ENCODE peak calls at places on chromosome 22, in six cellular contexts. I, G, V, D, Q and R are unnamed samples.

GRCh38 chr22:49991907-49992533 is 20.5 kb downstream of the IL17REL start:
- DNase-seq in Q (no peak), D (no peak), V (no peak), G (no peak), I (no peak), R (no peak)

GRCh38 chr22:26892401-26893033 is 235.1 kb downstream of the MIAT start:
- DNase-seq in Q (no peak), D (no peak), G (peak), V (peak), I (no peak), R (no peak)

GRCh38 chr22:33073989-33074391 is 15.8 kb upstream of the SYN3 start:
- DNase-seq in G (no peak), D (no peak), V (no peak), I (no peak), Q (no peak), R (no peak)

GRCh38 chr22:30541979-30542810 is 4.3 kb downstream of the SEC14L6 start:
- DNase-seq in V (no peak), G (peak), Q (no peak), D (peak), I (no peak), R (no peak)

GRCh38 chr22:36234211-36234610 is 5.1 kb downstream of the APOL2 start:
- DNase-seq in V (no peak), Q (no peak), G (no peak), D (no peak), I (no peak), R (no peak)

GRCh38 chr22:46663001-46663400 is 42.8 kb downstream of the GRAMD4 start:
- DNase-seq in I (no peak), G (no peak), D (no peak), Q (no peak), V (no peak), R (no peak)

GRCh38 chr22:30892286-30892685 is 76.3 kb downstream of the MORC2 start:
- DNase-seq in G (no peak), D (no peak), Q (no peak), I (no peak), V (no peak), R (no peak)

GRCh38 chr22:45196926-45197605 is 33.3 kb downstream of the NUP50 start:
- DNase-seq in V (no peak), I (no peak), G (no peak), D (no peak), Q (no peak), R (no peak)

GRCh38 chr22:47173535-47174021 is 411.1 kb downstream of the TBC1D22A start:
- DNase-seq in V (peak), D (no peak), I (no peak), G (no peak), Q (no peak), R (no peak)

GRCh38 chr22:39344046-39344390 is 5.8 kb upstream of the SYNGR1 start:
- DNase-seq in V (no peak), G (no peak), I (no peak), Q (no peak), D (no peak), R (no peak)

GRCh38 chr22:37088750-37089408 is 20.6 kb downstream of the TMPRSS6 start:
- DNase-seq in D (no peak), I (no peak), G (no peak), V (no peak), Q (no peak), R (no peak)

GRCh38 chr22:28426346-28427132 is 253.1 kb downstream of the TTC28 start:
- DNase-seq in I (no peak), D (no peak), Q (no peak), V (no peak), G (no peak), R (no peak)

GRCh38 chr22:50527921-50528681 is 1.7 kb downstream of the TYMP start:
- DNase-seq in D (no peak), Q (no peak), G (no peak), I (no peak), V (no peak), R (no peak)

GRCh38 chr22:27603823-27604190 is 197.7 kb downstream of the MN1 start:
- DNase-seq in G (peak), V (no peak), I (no peak), D (no peak), Q (no peak), R (no peak)

GRCh38 chr22:29121124-29121523 is 48.3 kb downstream of the KREMEN1 start:
- DNase-seq in V (no peak), G (no peak), I (no peak), Q (no peak), D (no peak), R (no peak)

GRCh38 chr22:48819232-48819631 is 1008.4 kb downstream of the BRD1 start:
- DNase-seq in Q (no peak), V (no peak), G (no peak), I (no peak), D (no peak), R (no peak)

GRCh38 chr22:37212174-37212906 is at the start of gene SSTR3:
- DNase-seq in G (peak), I (no peak), D (no peak), Q (no peak), V (no peak), R (no peak)

GRCh38 chr22:39486951-39487825 is 14.9 kb upstream of the MIEF1 start:
- DNase-seq in V (no peak), I (no peak), G (no peak), Q (no peak), D (peak), R (no peak)

GRCh38 chr22:25060522-25061071 is 108.1 kb downstream of the KIAA1671 start:
- DNase-seq in G (no peak), Q (peak), D (no peak), I (no peak), V (no peak), R (no peak)

GRCh38 chr22:30580896-30581295 is 6.4 kb upstream of the GAL3ST1 start:
- DNase-seq in D (no peak), Q (no peak), G (no peak), I (no peak), V (no peak), R (no peak)

GRCh38 chr22:40533712-40534378 is 102.7 kb downstream of the MRTFA start:
- DNase-seq in D (peak), G (peak), V (peak), Q (peak), I (no peak), R (no peak)

GRCh38 chr22:11307996-11308395 is 4220.0 kb upstream of the OR11H1 start:
- DNase-seq in G (no peak), I (no peak), V (no peak), D (no peak), Q (no peak), R (no peak)

GRCh38 chr22:46876357-46876934 is 114.0 kb downstream of the TBC1D22A start:
- DNase-seq in V (no peak), G (no peak), Q (no peak), I (no peak), D (no peak), R (no peak)

GRCh38 chr22:26617251-26618199 is at the start of gene CRYBB1:
- DNase-seq in I (no peak), G (no peak), Q (no peak), D (peak), V (peak), R (no peak)

GRCh38 chr22:32862936-32863661 is 61.6 kb downstream of the TIMP3 start:
- DNase-seq in I (no peak), Q (no peak), G (peak), V (no peak), D (no peak), R (no peak)

GRCh38 chr22:42343551-42344081 is 73.2 kb upstream of the TCF20 start:
- DNase-seq in V (no peak), I (no peak), Q (no peak), G (peak), D (peak), R (no peak)

GRCh38 chr22:27719535-27720227 is 81.9 kb downstream of the MN1 start:
- DNase-seq in G (no peak), D (peak), V (no peak), Q (no peak), I (peak), R (peak)

GRCh38 chr22:37623075-37624016 is 14.7 kb downstream of the GGA1 start:
- DNase-seq in V (peak), Q (peak), D (peak), G (peak), I (no peak), R (peak)

GRCh38 chr22:41579297-41579996 is 10.2 kb downstream of the PMM1 start:
- DNase-seq in I (no peak), Q (no peak), D (no peak), V (no peak), G (no peak), R (no peak)

GRCh38 chr22:40651563-40652501 is 15.3 kb upstream of the MRTFA start:
- DNase-seq in V (peak), D (peak), Q (peak), G (peak), I (peak), R (peak)

GRCh38 chr22:40414838-40415505 is 44.6 kb downstream of the SGSM3 start:
- DNase-seq in Q (no peak), I (no peak), G (no peak), V (peak), D (no peak), R (no peak)

GRCh38 chr22:50469377-50470305 is 5.2 kb downstream of the SBF1 start:
- DNase-seq in I (no peak), G (no peak), Q (peak), V (peak), D (peak), R (no peak)

GRCh38 chr22:39785232-39785631 is 108.3 kb downstream of the ENTHD1 start:
- DNase-seq in I (no peak), V (no peak), D (no peak), G (no peak), Q (peak), R (no peak)

GRCh38 chr22:49483281-49483905 is 344.3 kb downstream of the BRD1 start:
- DNase-seq in Q (no peak), I (no peak), D (no peak), V (no peak), G (no peak), R (no peak)

GRCh38 chr22:22414266-22414665 is 94.3 kb downstream of the ZNF280B start:
- DNase-seq in V (no peak), I (no peak), G (no peak), Q (no peak), D (no peak), R (no peak)

GRCh38 chr22:19892925-19893324 is 38.3 kb upstream of the GNB1L start:
- DNase-seq in G (no peak), Q (no peak), D (no peak), I (no peak), V (no peak), R (no peak)

GRCh38 chr22:19895160-19895849 is 40.6 kb upstream of the GNB1L start:
- DNase-seq in G (no peak), Q (peak), V (no peak), I (no peak), D (no peak), R (no peak)

GRCh38 chr22:19892249-19892879 is 37.7 kb upstream of the GNB1L start:
- DNase-seq in I (no peak), Q (peak), G (no peak), D (peak), V (no peak), R (no peak)

GRCh38 chr22:19891350-19892248 is 36.9 kb upstream of the GNB1L start:
- DNase-seq in D (peak), I (no peak), G (no peak), Q (peak), V (no peak), R (no peak)

DNA sequence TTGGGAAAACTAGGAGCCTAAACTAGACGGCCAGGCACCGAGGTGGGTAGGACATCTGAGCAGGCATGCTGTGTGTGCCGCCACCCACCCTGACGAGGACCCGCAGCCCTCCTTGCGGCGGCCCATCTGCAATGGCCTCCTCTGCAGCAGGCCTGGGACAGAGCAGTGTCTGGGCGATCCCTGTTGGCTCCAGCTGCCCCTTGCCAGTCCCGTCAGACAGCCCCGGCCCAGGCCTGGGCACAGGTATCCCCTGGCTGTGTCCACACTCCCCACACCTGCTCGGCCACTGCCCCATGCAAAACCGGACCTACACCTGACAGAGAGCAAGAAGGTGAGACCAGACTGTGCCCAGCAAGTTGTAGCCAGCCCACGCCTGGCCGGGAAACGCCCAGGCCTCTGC is 38.7 kb upstream of the GNB1L start:
- DNase-seq in D (no peak), Q (no peak), G (no peak), V (no peak), I (no peak), R (no peak)
- H3K27ac ChIP-seq in D (no peak), Q (no peak), G (no peak), V (no peak), I (no peak), R (no peak)

DNA sequence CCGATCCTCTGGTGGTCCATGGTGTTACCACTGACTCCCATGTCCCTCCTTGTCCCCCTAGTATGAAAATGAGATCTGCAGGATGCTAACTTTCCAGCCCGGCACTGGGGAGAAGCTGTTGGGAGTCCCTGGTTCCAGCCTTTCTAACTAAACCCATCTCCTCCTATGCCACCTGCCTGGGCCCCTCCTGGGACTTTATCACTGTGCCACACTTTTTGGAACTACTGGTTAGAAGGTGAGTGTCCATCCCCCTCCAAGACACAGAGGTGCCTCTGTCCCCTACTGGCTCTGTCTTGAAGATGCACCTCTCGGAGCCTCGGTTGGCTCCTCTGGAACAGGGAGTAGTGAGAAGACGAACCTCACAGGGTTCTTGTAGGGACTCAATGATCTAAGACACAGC is at the start of gene RGL4:
- DNase-seq in G (no peak), V (no peak), D (no peak), I (no peak), Q (no peak), R (no peak)
- H3K27ac ChIP-seq in G (no peak), V (no peak), D (no peak), I (no peak), Q (no peak), R (no peak)

DNA sequence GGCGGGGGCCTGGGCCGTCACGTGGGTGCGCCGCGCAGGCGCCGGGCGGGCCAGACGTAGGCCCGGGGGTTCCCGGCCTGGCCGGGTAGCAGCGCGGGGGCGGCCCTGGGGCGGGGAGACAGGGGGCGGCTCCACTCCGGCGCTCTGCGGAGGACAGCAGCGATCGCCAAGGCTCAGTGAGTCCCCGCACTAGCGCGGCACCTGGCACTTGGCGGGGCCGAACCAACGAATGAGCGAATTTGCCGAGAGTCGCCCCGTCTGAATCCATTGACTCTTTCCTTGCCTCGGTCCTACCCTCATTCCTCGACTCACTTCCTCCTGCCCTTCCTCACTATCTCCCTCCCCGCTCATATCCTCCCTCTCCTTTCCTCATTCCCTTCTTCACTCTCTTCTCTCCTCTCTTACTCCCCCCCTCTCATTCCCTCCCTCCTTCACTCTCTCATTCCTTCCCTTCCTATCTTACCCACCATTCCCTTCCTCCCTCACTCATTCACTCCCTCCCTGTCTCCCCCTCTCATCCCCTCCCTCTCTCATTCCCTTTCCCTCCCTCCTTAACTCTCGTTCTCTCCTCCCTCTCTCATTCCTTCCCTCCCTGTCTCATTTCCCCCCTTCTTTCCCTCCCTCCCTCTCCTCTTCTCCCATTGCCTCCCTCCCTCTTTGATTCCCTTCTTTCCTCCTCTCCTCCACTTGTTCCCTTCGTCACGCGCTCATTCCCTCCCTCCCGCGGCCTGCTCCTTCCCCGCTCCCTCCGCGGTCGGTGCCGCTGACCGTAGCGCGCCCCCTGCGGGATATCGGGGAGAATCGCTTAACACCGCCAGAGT is 476 bp upstream of the KLHL22 start:
- DNase-seq in V (peak), D (peak), Q (peak), G (peak), I (peak), R (no peak)
- H3K27ac ChIP-seq in V (peak), D (peak), Q (peak), G (peak), I (peak), R (peak)

GRCh38 chr22:44026630-44027511 is 2.8 kb downstream of the PARVB start:
- DNase-seq in I (no peak), G (no peak), D (peak), Q (peak), V (peak), R (peak)

GRCh38 chr22:44024288-44024908 is at the start of gene PARVB:
- DNase-seq in I (no peak), D (peak), Q (peak), G (peak), V (peak), R (no peak)

GRCh38 chr22:44028091-44028490 is 4.0 kb downstream of the PARVB start:
- DNase-seq in V (no peak), D (no peak), Q (no peak), I (no peak), G (no peak), R (no peak)

GRCh38 chr22:44025171-44026065 is 1.3 kb downstream of the PARVB start:
- DNase-seq in I (no peak), Q (no peak), G (no peak), D (peak), V (peak), R (no peak)

GRCh38 chr22:44026066-44026629 is 2.0 kb downstream of the PARVB start:
- DNase-seq in G (no peak), Q (no peak), V (no peak), D (no peak), I (no peak), R (no peak)
- H3K27ac ChIP-seq in G (no peak), Q (peak), V (peak), D (peak), I (peak), R (peak)